ENCODE peak calls at places on chromosomes 12 and 14, in six cellular contexts. W is IMR-90, D is trophoblast cell, F is mesenchymal stem cell, Q is H9, A is H1. M is an unnamed sample.

GRCh38 chr12:88934163-88934747 is 354.0 kb upstream of the KITLG start:
- DNase-seq in A (no peak), D (no peak), F (no peak), Q (no peak), W (peak), M (no peak)

GRCh38 chr12:130952545-130952954 is 1.2 kb upstream of the ADGRD1 start:
- DNase-seq in W (no peak), Q (no peak), F (no peak), D (no peak), A (no peak), M (no peak)

GRCh38 chr12:13595536-13596450 is 385.6 kb downstream of the GRIN2B start:
- DNase-seq in Q (peak), F (no peak), A (no peak), D (no peak), W (no peak), M (no peak)

GRCh38 chr14:71591929-71592328 is 340.3 kb upstream of the RGS6 start:
- DNase-seq in A (no peak), W (peak), Q (no peak), F (peak), D (no peak), M (no peak)

GRCh38 chr14:79701371-79701770 is 509.9 kb downstream of the DIO2 start:
- DNase-seq in A (no peak), D (no peak), W (peak), Q (no peak), F (no peak), M (no peak)

GRCh38 chr14:64734990-64735389 is 30.8 kb downstream of the PLEKHG3 start:
- DNase-seq in Q (no peak), D (no peak), F (peak), W (no peak), A (no peak), M (no peak)

GRCh38 chr12:41932470-41932991 is 212.1 kb downstream of the GXYLT1 start:
- DNase-seq in W (no peak), F (peak), Q (peak), D (no peak), A (peak), M (no peak)

GRCh38 chr14:90416649-90417237 is 19.9 kb downstream of the CALM1 start:
- DNase-seq in W (no peak), A (no peak), D (no peak), F (no peak), Q (no peak), M (no peak)

GRCh38 chr12:91357381-91357780 is 174.8 kb upstream of the DCN start:
- DNase-seq in A (no peak), W (no peak), Q (no peak), D (no peak), F (no peak), M (no peak)

GRCh38 chr12:82937151-82937550 is 250.4 kb downstream of the TMTC2 start:
- DNase-seq in Q (no peak), W (no peak), D (no peak), A (no peak), F (no peak), M (no peak)

GRCh38 chr14:38143170-38143569 is 64.5 kb upstream of the SSTR1 start:
- DNase-seq in D (no peak), F (peak), Q (no peak), W (peak), A (no peak), M (no peak)
- H3K18ac ChIP-seq in D (no peak), F (no peak), Q (no peak), W (peak), A (no peak), M (no peak)

GRCh38 chr12:78457951-78458350 is 406.6 kb upstream of the SYT1 start:
- DNase-seq in Q (no peak), A (no peak), F (peak), D (no peak), W (peak), M (no peak)
- H2AK5ac ChIP-seq in Q (no peak), A (no peak), F (no peak), D (no peak), W (no peak), M (no peak)

GRCh38 chr12:114713466-114714215 is 29.7 kb upstream of the TBX3 start:
- DNase-seq in D (no peak), F (no peak), W (no peak), Q (no peak), A (no peak), M (no peak)

GRCh38 chr12:114709112-114709511 is 25.1 kb upstream of the TBX3 start:
- DNase-seq in Q (no peak), D (no peak), A (no peak), W (no peak), F (no peak), M (no peak)

GRCh38 chr12:114711689-114712152 is 27.7 kb upstream of the TBX3 start:
- DNase-seq in A (no peak), W (no peak), D (peak), F (no peak), Q (no peak), M (no peak)

GRCh38 chr12:114710151-114710550 is 26.2 kb upstream of the TBX3 start:
- DNase-seq in W (no peak), A (no peak), Q (no peak), F (no peak), D (no peak), M (no peak)
- H4K91ac ChIP-seq in W (no peak), A (no peak), Q (no peak), F (no peak), D (peak), M (no peak)

GRCh38 chr14:67532998-67533753 is at the start of gene PLEKHH1:
- DNase-seq in A (peak), F (peak), D (peak), W (peak), Q (peak), M (peak)
- H3K18ac ChIP-seq in A (peak), F (no peak), D (peak), W (no peak), Q (peak), M (peak)

DNA sequence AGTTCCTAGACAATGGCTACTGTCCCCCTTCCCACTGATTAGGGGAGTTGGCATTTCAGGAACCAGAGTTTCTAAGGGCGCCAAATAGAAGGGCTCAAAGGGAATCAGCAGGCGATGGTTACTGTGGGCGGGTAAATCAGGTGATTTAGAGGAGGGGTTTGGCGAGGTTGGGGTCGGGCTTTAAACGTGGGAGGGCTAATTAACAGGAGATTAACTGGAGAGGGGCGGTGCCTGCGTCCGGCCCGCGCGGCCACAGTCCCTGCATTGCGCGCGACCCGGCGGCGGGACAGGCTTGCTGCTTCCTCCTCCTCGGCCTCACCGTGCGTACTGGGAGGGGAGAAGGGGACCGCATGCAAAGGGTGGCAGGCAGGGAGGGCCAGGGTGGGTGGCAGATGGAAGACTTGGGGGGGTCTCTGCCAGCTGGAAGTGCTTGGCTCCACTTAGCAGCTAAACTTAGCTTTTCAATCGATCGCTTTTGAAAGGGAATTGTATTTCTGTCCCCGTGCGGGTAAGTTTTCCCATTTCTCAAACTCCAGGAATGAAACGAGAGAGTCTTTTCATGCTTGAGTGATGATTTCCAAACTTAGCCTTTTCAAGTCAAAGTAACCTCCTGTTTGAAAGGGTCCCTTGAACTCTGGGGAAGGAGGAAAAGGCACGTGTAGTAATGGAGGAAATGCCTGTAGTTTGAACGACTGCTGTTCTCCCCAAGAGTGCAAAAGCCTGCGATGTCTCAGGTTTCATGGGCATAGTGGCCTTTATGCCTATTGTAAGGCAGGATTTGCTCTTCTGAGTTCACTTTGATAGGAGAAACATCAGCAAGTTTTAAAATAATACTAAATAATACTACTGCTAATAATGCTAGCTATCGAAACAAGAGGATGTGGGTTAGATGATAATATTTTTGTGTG is at the start of gene MGST1:
- DNase-seq in D (no peak), Q (peak), A (peak), W (peak), F (peak), M (peak)
- H2AK5ac ChIP-seq in D (no peak), Q (no peak), A (peak), W (peak), F (peak), M (peak)

GRCh38 chr14:22426711-22427110 is 162.3 kb downstream of the DAD1 start:
- DNase-seq in A (no peak), D (no peak), F (no peak), W (no peak), Q (no peak), M (no peak)

GRCh38 chr14:22428681-22429315 is 160.2 kb downstream of the DAD1 start:
- DNase-seq in Q (no peak), F (peak), D (no peak), W (peak), A (no peak), M (no peak)

GRCh38 chr14:22423958-22424357 is 165.1 kb downstream of the DAD1 start:
- DNase-seq in F (no peak), D (no peak), Q (no peak), A (no peak), W (no peak), M (no peak)

GRCh38 chr14:22429546-22429945 is 159.5 kb downstream of the DAD1 start:
- DNase-seq in Q (no peak), D (no peak), W (no peak), A (no peak), F (no peak), M (no peak)

GRCh38 chr14:22427771-22428228 is 161.2 kb downstream of the DAD1 start:
- DNase-seq in F (peak), D (peak), A (no peak), Q (no peak), W (peak), M (no peak)
- H4K91ac ChIP-seq in F (no peak), D (no peak), A (no peak), Q (no peak), W (no peak), M (no peak)

GRCh38 chr14:75709207-75709812 is 48.3 kb downstream of the TTLL5 start:
- DNase-seq in Q (peak), D (peak), W (peak), F (peak), A (peak), M (peak)

GRCh38 chr14:75715926-75716780 is 55.1 kb downstream of the TTLL5 start:
- DNase-seq in F (peak), D (no peak), W (peak), Q (no peak), A (no peak), M (no peak)

GRCh38 chr14:75714993-75715392 is 53.9 kb downstream of the TTLL5 start:
- DNase-seq in D (no peak), A (no peak), W (no peak), F (no peak), Q (no peak), M (no peak)

GRCh38 chr14:75711796-75712211 is 50.8 kb downstream of the TTLL5 start:
- DNase-seq in A (peak), F (peak), D (peak), W (peak), Q (peak), M (peak)

DNA sequence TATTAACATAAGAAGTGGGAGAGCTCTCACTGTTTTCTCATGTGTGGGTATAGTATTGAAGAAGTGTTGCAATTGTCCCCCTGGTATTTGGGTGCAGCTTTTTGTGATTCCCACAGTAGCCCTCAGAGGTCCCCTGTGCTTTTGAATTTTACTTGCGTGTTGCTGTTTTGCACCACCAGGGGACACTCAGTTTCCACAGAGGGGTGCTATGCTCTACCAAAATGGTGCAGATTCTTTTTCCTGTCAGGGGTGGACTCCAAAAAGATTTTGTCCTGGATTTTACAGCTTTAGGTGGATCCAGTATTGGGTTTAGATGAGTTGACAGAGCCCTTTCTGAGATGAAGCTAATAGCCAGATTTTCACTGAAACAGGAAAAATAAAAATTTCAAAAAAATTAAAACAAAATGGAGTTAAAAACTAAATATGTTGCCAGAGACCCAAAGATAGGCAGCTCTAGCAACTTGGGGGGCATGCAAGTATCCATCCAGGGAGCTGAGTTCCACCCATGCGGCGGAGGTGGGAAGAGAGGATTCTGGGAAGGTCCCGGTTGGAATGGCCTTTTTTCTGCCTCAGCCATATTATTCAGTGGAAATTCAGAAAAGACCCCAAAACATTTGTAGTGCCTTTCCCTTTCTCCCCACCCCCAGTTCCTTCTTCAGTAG is 50.2 kb downstream of the TTLL5 start:
- DNase-seq in D (no peak), A (peak), F (peak), W (peak), Q (no peak), M (peak)
- H3K18ac ChIP-seq in D (no peak), A (no peak), F (no peak), W (no peak), Q (no peak), M (no peak)

GRCh38 chr12:121578230-121579189 is 2.3 kb downstream of the KDM2B start:
- DNase-seq in Q (peak), D (no peak), F (peak), W (peak), A (peak), M (peak)
- H2AK5ac ChIP-seq in Q (no peak), D (peak), F (peak), W (peak), A (peak), M (peak)

DNA sequence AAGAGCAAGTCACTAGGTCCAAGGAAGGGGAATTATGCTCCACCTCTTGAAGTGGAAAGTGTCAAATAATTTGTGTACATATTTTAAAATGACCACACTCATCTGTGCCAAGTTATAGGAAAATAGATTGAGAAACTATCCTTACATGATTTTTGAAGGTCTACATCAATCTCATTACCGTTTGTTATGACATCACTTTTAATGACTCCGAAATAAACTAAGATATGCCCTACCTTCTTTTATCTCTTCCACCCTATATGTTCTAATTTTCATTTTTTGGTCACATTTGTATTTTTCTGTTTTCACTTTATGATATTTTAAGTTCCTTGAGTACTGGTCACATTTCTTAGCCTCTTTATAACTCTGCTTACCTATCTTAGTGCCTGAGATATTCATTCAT is 3.3 kb upstream of the PSMC6 start:
- DNase-seq in W (no peak), Q (no peak), D (no peak), F (no peak), A (no peak), M (no peak)
- H4K91ac ChIP-seq in W (no peak), Q (no peak), D (no peak), F (no peak), A (no peak), M (no peak)

GRCh38 chr12:92414383-92415065 is 268.9 kb upstream of the BTG1 start:
- DNase-seq in D (no peak), F (peak), Q (no peak), W (peak), A (no peak), M (no peak)
- H3K18ac ChIP-seq in D (no peak), F (no peak), Q (no peak), W (no peak), A (no peak), M (no peak)